ENCODE peak calls at places on chromosome 9, in four cellular contexts. P is activated gamma-delta T cell treated with Interleukin-2 at 50 U/mL for 16 hours, I is NCI-H2029, E is HEK293T. J is an unnamed sample.

GRCh38 chr9:95261890-95262289 is 55.6 kb downstream of the FANCC start:
- DNase-seq in P (no peak), E (no peak), I (no peak), J (no peak)

GRCh38 chr9:129253820-129254381 is 75.8 kb upstream of the IER5L start:
- DNase-seq in E (no peak), P (no peak), I (no peak), J (no peak)

GRCh38 chr9:72477862-72478564 is 43.4 kb upstream of the TMC1 start:
- DNase-seq in P (no peak), E (peak), I (peak), J (peak)

GRCh38 chr9:107520186-107520585 is 30.6 kb upstream of the KLF4 start:
- DNase-seq in E (no peak), P (no peak), I (no peak), J (no peak)

GRCh38 chr9:91818226-91818587 is 131.8 kb downstream of the ROR2 start:
- DNase-seq in P (no peak), I (no peak), E (no peak), J (no peak)

GRCh38 chr9:95808001-95808400 is 67.5 kb upstream of the ERCC6L2 start:
- DNase-seq in P (no peak), I (no peak), E (no peak), J (peak)

GRCh38 chr9:119722384-119722783 is 353.1 kb upstream of the BRINP1 start:
- DNase-seq in E (no peak), P (no peak), I (no peak), J (no peak)

GRCh38 chr9:121675969-121676822 is 24.8 kb downstream of the DAB2IP start:
- DNase-seq in P (no peak), E (no peak), I (no peak), J (no peak)

GRCh38 chr9:132162764-132163456 is 1.1 kb downstream of the NTNG2 start:
- DNase-seq in E (no peak), P (no peak), I (no peak), J (no peak)

GRCh38 chr9:126523621-126524111 is 90.1 kb upstream of the LMX1B start:
- DNase-seq in E (no peak), P (peak), I (no peak), J (no peak)

GRCh38 chr9:83630938-83631457 is 8.1 kb downstream of the IDNK start:
- DNase-seq in I (no peak), P (no peak), E (no peak), J (no peak)

GRCh38 chr9:31848505-31849285 is 535.7 kb upstream of the ACO1 start:
- DNase-seq in I (peak), E (no peak), P (no peak), J (no peak)

GRCh38 chr9:113164536-113165300 is 13.9 kb downstream of the SLC31A2 start:
- DNase-seq in I (no peak), P (no peak), E (no peak), J (no peak)

GRCh38 chr9:114911167-114911821 is 19.1 kb downstream of the TNFSF8 start:
- DNase-seq in I (peak), P (no peak), E (peak), J (peak)

GRCh38 chr9:133970581-133970900 is 21.6 kb downstream of the VAV2 start:
- DNase-seq in P (no peak), E (no peak), I (no peak), J (no peak)

GRCh38 chr9:91837982-91838731 is 111.9 kb downstream of the ROR2 start:
- DNase-seq in P (no peak), I (peak), E (peak), J (no peak)